ENCODE peak calls at places on chromosomes 3 and 15, in ten cellular contexts. One of them, this sample, is unnamed.

GRCh38 chr3:52291508-52292181 is 4.0 kb downstream of the GLYCTK start:
- DNase-seq in neural progenitor cell: peak; percentile 67
- DNase-seq in GM23248: peak; percentile 38
- DNase-seq in adrenal gland: peak; percentile 55
- DNase-seq in SK-N-SH: peak; percentile 80
- DNase-seq in ovary: peak; percentile 59
- DNase-seq in heart left ventricle: no peak
- DNase-seq in neuronal stem cell: no peak
- DNase-seq in cardiac muscle cell: no peak
- DNase-seq in lower lobe of right lung: peak; percentile 32
- DNase-seq in this sample: no peak

GRCh38 chr15:46277994-46278885 is 643.4 kb downstream of the SQOR start:
- DNase-seq in cardiac muscle cell: no peak
- DNase-seq in lower lobe of right lung: no peak
- DNase-seq in ovary: no peak
- DNase-seq in adrenal gland: no peak
- DNase-seq in neural progenitor cell: peak; percentile 21
- DNase-seq in SK-N-SH: peak; percentile 36
- DNase-seq in heart left ventricle: no peak
- DNase-seq in neuronal stem cell: no peak
- DNase-seq in GM23248: no peak
- DNase-seq in this sample: no peak

GRCh38 chr3:188706599-188706998 is 465.2 kb upstream of the TPRG1 start:
- DNase-seq in SK-N-SH: no peak
- DNase-seq in GM23248: peak; percentile 38
- DNase-seq in neuronal stem cell: no peak
- DNase-seq in neural progenitor cell: no peak
- DNase-seq in cardiac muscle cell: no peak
- DNase-seq in heart left ventricle: no peak
- DNase-seq in lower lobe of right lung: no peak
- DNase-seq in ovary: no peak
- DNase-seq in adrenal gland: no peak
- DNase-seq in this sample: no peak

GRCh38 chr3:44661189-44661588 is 12.7 kb downstream of the ZNF35 start:
- DNase-seq in ovary: no peak
- DNase-seq in heart left ventricle: no peak
- DNase-seq in neural progenitor cell: no peak
- DNase-seq in adrenal gland: no peak
- DNase-seq in cardiac muscle cell: no peak
- DNase-seq in neuronal stem cell: no peak
- DNase-seq in lower lobe of right lung: no peak
- DNase-seq in SK-N-SH: no peak
- DNase-seq in GM23248: no peak
- DNase-seq in this sample: no peak

GRCh38 chr15:100726426-100727190 is 124.2 kb downstream of the ASB7 start:
- DNase-seq in ovary: no peak
- DNase-seq in GM23248: peak; percentile 44
- DNase-seq in adrenal gland: no peak
- DNase-seq in lower lobe of right lung: no peak
- DNase-seq in heart left ventricle: no peak
- DNase-seq in cardiac muscle cell: peak; percentile 63
- DNase-seq in neuronal stem cell: no peak
- DNase-seq in neural progenitor cell: no peak
- DNase-seq in SK-N-SH: peak; percentile 1
- DNase-seq in this sample: no peak

GRCh38 chr15:22902578-22902977 is 64.1 kb downstream of the NIPA2 start:
- DNase-seq in GM23248: no peak
- DNase-seq in neural progenitor cell: no peak
- DNase-seq in adrenal gland: no peak
- DNase-seq in SK-N-SH: no peak
- DNase-seq in neuronal stem cell: no peak
- DNase-seq in cardiac muscle cell: no peak
- DNase-seq in ovary: no peak
- DNase-seq in lower lobe of right lung: no peak
- DNase-seq in heart left ventricle: no peak
- DNase-seq in this sample: no peak

GRCh38 chr15:77632760-77633133 is at the start of gene LINGO1:
- DNase-seq in GM23248: peak; percentile 50
- DNase-seq in cardiac muscle cell: peak; percentile 41
- DNase-seq in ovary: peak; percentile 42
- DNase-seq in neural progenitor cell: peak; percentile 86
- DNase-seq in heart left ventricle: peak; percentile 48
- DNase-seq in neuronal stem cell: peak; percentile 35
- DNase-seq in adrenal gland: no peak
- DNase-seq in lower lobe of right lung: no peak
- DNase-seq in SK-N-SH: no peak
- DNase-seq in this sample: no peak

GRCh38 chr15:37361621-37362020 is 261.3 kb upstream of the MEIS2 start:
- DNase-seq in adrenal gland: no peak
- DNase-seq in neural progenitor cell: no peak
- DNase-seq in GM23248: no peak
- DNase-seq in cardiac muscle cell: no peak
- DNase-seq in ovary: no peak
- DNase-seq in SK-N-SH: peak; percentile 21
- DNase-seq in neuronal stem cell: no peak
- DNase-seq in heart left ventricle: no peak
- DNase-seq in lower lobe of right lung: no peak
- DNase-seq in this sample: no peak

GRCh38 chr15:74799255-74799842 is 13.3 kb upstream of the LMAN1L start:
- DNase-seq in SK-N-SH: no peak
- DNase-seq in cardiac muscle cell: no peak
- DNase-seq in adrenal gland: no peak
- DNase-seq in neural progenitor cell: no peak
- DNase-seq in ovary: no peak
- DNase-seq in neuronal stem cell: no peak
- DNase-seq in GM23248: no peak
- DNase-seq in lower lobe of right lung: no peak
- DNase-seq in heart left ventricle: no peak
- DNase-seq in this sample: no peak

GRCh38 chr15:74800559-74801094 is 12.0 kb upstream of the LMAN1L start:
- DNase-seq in neuronal stem cell: no peak
- DNase-seq in adrenal gland: no peak
- DNase-seq in SK-N-SH: no peak
- DNase-seq in ovary: no peak
- DNase-seq in heart left ventricle: no peak
- DNase-seq in neural progenitor cell: no peak
- DNase-seq in cardiac muscle cell: no peak
- DNase-seq in lower lobe of right lung: peak; percentile 64
- DNase-seq in GM23248: no peak
- DNase-seq in this sample: no peak

GRCh38 chr15:74801311-74801997 is 11.2 kb upstream of the LMAN1L start:
- DNase-seq in adrenal gland: no peak
- DNase-seq in SK-N-SH: no peak
- DNase-seq in neuronal stem cell: no peak
- DNase-seq in GM23248: no peak
- DNase-seq in heart left ventricle: no peak
- DNase-seq in ovary: no peak
- DNase-seq in cardiac muscle cell: no peak
- DNase-seq in lower lobe of right lung: no peak
- DNase-seq in neural progenitor cell: no peak
- DNase-seq in this sample: no peak

GRCh38 chr15:74798388-74799254 is 14.0 kb upstream of the LMAN1L start:
- DNase-seq in adrenal gland: no peak
- DNase-seq in neuronal stem cell: no peak
- DNase-seq in heart left ventricle: no peak
- DNase-seq in cardiac muscle cell: no peak
- DNase-seq in neural progenitor cell: no peak
- DNase-seq in SK-N-SH: no peak
- DNase-seq in ovary: no peak
- DNase-seq in GM23248: no peak
- DNase-seq in lower lobe of right lung: no peak
- DNase-seq in this sample: peak; percentile 51

DNA sequence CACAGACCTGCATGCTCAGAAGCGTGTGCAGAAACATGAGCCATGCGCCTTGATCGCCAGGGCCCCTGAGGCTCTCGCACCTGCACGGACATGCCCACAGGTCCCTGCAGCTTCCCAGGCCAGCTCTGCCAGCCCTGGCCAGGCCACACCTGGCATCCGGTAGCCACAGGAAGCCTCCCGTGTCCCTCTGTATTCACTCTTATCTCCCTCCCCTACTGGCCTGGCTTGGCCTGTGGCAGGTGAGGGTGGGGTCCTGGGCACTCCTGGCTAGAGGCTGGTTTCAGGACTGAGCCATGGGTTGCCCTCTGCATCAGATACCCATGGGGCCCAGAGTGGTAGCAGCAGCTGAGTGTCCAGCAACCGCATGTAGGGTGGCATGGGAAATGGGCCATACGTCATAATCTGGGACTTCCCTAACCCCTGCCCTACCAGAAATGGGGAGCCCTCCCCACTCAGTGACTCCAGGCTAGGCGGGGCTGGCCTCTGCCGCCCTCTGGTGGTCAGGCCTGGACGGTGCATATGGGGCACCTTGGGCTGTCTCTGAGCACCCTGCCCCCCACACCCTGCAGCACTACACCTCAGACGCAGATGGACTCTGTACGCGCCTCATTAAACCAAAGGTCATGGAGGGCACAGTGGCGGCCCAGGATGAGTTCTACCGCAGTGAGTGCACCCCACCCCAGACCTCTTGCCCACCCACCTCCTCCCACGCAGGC is 12.6 kb upstream of the LMAN1L start:
- DNase-seq in SK-N-SH: peak; percentile 94
- DNase-seq in adrenal gland: peak; percentile 80
- DNase-seq in GM23248: peak; percentile 70
- DNase-seq in cardiac muscle cell: peak; percentile 60
- DNase-seq in neuronal stem cell: no peak
- DNase-seq in neural progenitor cell: peak; percentile 68
- DNase-seq in heart left ventricle: peak; percentile 79
- DNase-seq in lower lobe of right lung: peak; percentile 90
- DNase-seq in ovary: peak; percentile 75
- DNase-seq in this sample: peak; percentile 90
- H3K4me1 ChIP-seq in SK-N-SH: no peaks in the 10 kb centered on the region
- H3K4me1 ChIP-seq in adrenal gland: no peaks in the 10 kb centered on the region
- H3K4me1 ChIP-seq in GM23248: no peaks in the 10 kb centered on the region
- H3K4me1 ChIP-seq in cardiac muscle cell: no peaks in the 10 kb centered on the region
- H3K4me1 ChIP-seq in neuronal stem cell: no peaks in the 10 kb centered on the region
- H3K4me1 ChIP-seq in neural progenitor cell: no peaks in the 10 kb centered on the region
- H3K4me1 ChIP-seq in heart left ventricle: peaks cover 50% of the 10 kb centered on the region
- H3K4me1 ChIP-seq in lower lobe of right lung: peaks cover 22% of the 10 kb centered on the region
- H3K4me1 ChIP-seq in ovary: no peaks in the 10 kb centered on the region
- H3K4me1 ChIP-seq in this sample: peaks cover 21% of the 10 kb centered on the region

DNA sequence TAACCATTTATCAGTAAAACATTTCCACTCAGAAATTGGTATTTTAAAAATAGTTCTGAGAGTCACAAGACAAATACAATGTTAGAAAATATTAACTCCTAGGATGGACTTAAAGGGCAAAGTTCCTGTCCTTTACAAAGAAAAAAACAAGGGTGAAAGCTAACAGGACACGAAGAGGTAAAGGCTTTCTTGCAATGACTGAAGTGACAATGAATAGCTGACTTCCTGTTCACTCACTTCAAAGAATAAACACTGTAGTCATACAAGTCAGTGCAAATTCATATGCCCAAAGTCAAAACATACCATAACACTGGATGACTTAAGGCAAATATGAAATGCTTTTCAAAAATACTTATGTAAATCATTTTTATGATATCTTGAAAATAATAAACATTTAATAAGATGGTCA is 1389.8 kb upstream of the ALCAM start:
- DNase-seq in adrenal gland: no peak
- DNase-seq in neural progenitor cell: no peak
- DNase-seq in ovary: no peak
- DNase-seq in GM23248: no peak
- DNase-seq in lower lobe of right lung: no peak
- DNase-seq in SK-N-SH: no peak
- DNase-seq in cardiac muscle cell: no peak
- DNase-seq in neuronal stem cell: no peak
- DNase-seq in heart left ventricle: no peak
- DNase-seq in this sample: no peak
- H3K27ac ChIP-seq in adrenal gland: no peak overlapping the region
- H3K27ac ChIP-seq in neural progenitor cell: no peak overlapping the region
- H3K27ac ChIP-seq in ovary: no peak overlapping the region
- H3K27ac ChIP-seq in GM23248: no peak overlapping the region
- H3K27ac ChIP-seq in lower lobe of right lung: no peak overlapping the region
- H3K27ac ChIP-seq in SK-N-SH: no peak overlapping the region
- H3K27ac ChIP-seq in cardiac muscle cell: no peak overlapping the region
- H3K27ac ChIP-seq in neuronal stem cell: no peak overlapping the region
- H3K27ac ChIP-seq in heart left ventricle: no peak overlapping the region
- H3K27ac ChIP-seq in this sample: no peak overlapping the region

GRCh38 chr3:37183976-37184375 is 9.6 kb upstream of the LRRFIP2 start:
- DNase-seq in heart left ventricle: no peak
- DNase-seq in adrenal gland: no peak
- DNase-seq in SK-N-SH: no peak
- DNase-seq in ovary: no peak
- DNase-seq in lower lobe of right lung: no peak
- DNase-seq in neuronal stem cell: no peak
- DNase-seq in cardiac muscle cell: peak; percentile 21
- DNase-seq in GM23248: peak; percentile 80
- DNase-seq in neural progenitor cell: no peak
- DNase-seq in this sample: no peak

GRCh38 chr3:37179144-37179967 is 5.0 kb upstream of the LRRFIP2 start:
- DNase-seq in heart left ventricle: no peak
- DNase-seq in SK-N-SH: no peak
- DNase-seq in lower lobe of right lung: no peak
- DNase-seq in neuronal stem cell: no peak
- DNase-seq in GM23248: peak; percentile 20
- DNase-seq in cardiac muscle cell: no peak
- DNase-seq in neural progenitor cell: no peak
- DNase-seq in adrenal gland: no peak
- DNase-seq in ovary: no peak
- DNase-seq in this sample: no peak

GRCh38 chr3:37182816-37183215 is 8.4 kb upstream of the LRRFIP2 start:
- DNase-seq in ovary: no peak
- DNase-seq in heart left ventricle: no peak
- DNase-seq in adrenal gland: no peak
- DNase-seq in SK-N-SH: no peak
- DNase-seq in lower lobe of right lung: no peak
- DNase-seq in neuronal stem cell: no peak
- DNase-seq in neural progenitor cell: no peak
- DNase-seq in cardiac muscle cell: no peak
- DNase-seq in GM23248: no peak
- DNase-seq in this sample: no peak

GRCh38 chr3:37183375-37183831 is 9.0 kb upstream of the LRRFIP2 start:
- DNase-seq in GM23248: peak; percentile 97
- DNase-seq in lower lobe of right lung: no peak
- DNase-seq in adrenal gland: no peak
- DNase-seq in heart left ventricle: no peak
- DNase-seq in neuronal stem cell: no peak
- DNase-seq in cardiac muscle cell: peak; percentile 94
- DNase-seq in SK-N-SH: no peak
- DNase-seq in ovary: no peak
- DNase-seq in neural progenitor cell: no peak
- DNase-seq in this sample: no peak

DNA sequence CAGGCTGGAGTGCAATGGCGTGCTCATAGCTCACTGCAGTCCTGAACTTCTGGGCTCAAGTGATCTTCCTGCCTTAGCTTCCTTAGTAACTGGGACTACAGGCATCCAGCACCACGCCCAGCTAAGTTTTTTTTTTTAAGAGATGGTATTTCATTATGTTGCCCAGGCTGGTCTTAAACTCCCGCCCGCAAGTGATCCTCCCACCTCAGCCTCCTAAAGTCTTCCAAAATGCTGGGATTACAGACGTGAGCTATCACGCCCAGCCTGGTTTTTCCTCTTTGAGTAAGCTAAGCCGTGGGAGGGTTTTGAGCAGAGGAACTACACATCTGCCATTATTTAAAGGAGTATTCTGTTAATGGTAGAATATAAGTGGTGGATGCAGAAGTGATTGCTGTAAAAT is 7.4 kb upstream of the LRRFIP2 start:
- DNase-seq in lower lobe of right lung: no peak
- DNase-seq in ovary: no peak
- DNase-seq in SK-N-SH: no peak
- DNase-seq in cardiac muscle cell: peak; percentile 43
- DNase-seq in adrenal gland: no peak
- DNase-seq in GM23248: peak; percentile 89
- DNase-seq in heart left ventricle: no peak
- DNase-seq in neural progenitor cell: no peak
- DNase-seq in neuronal stem cell: no peak
- DNase-seq in this sample: no peak
- H3K4me1 ChIP-seq in lower lobe of right lung: peaks cover 40% of the 10 kb centered on the region
- H3K4me1 ChIP-seq in ovary: peaks cover 9% of the 10 kb centered on the region
- H3K4me1 ChIP-seq in SK-N-SH: peaks cover 8% of the 10 kb centered on the region
- H3K4me1 ChIP-seq in cardiac muscle cell: no peaks in the 10 kb centered on the region
- H3K4me1 ChIP-seq in adrenal gland: peaks cover 44% of the 10 kb centered on the region
- H3K4me1 ChIP-seq in GM23248: peaks cover 54% of the 10 kb centered on the region
- H3K4me1 ChIP-seq in heart left ventricle: peaks cover 43% of the 10 kb centered on the region
- H3K4me1 ChIP-seq in neural progenitor cell: peaks cover 7% of the 10 kb centered on the region
- H3K4me1 ChIP-seq in neuronal stem cell: peaks cover 2% of the 10 kb centered on the region
- H3K4me1 ChIP-seq in this sample: peaks cover 58% of the 10 kb centered on the region

GRCh38 chr3:114624676-114625181 is 330.9 kb downstream of the TIGIT start:
- DNase-seq in lower lobe of right lung: peak; percentile 71
- DNase-seq in SK-N-SH: peak; percentile 4
- DNase-seq in ovary: peak; percentile 91
- DNase-seq in neural progenitor cell: no peak
- DNase-seq in adrenal gland: peak; percentile 96
- DNase-seq in cardiac muscle cell: peak; percentile 97
- DNase-seq in GM23248: peak; percentile 98
- DNase-seq in neuronal stem cell: no peak
- DNase-seq in heart left ventricle: peak; percentile 91
- DNase-seq in this sample: peak; percentile 98

GRCh38 chr3:114624047-114624445 is 330.2 kb downstream of the TIGIT start:
- DNase-seq in cardiac muscle cell: peak; percentile 77
- DNase-seq in lower lobe of right lung: no peak
- DNase-seq in heart left ventricle: peak; percentile 65
- DNase-seq in ovary: peak; percentile 54
- DNase-seq in neuronal stem cell: no peak
- DNase-seq in adrenal gland: peak; percentile 55
- DNase-seq in SK-N-SH: no peak
- DNase-seq in GM23248: peak; percentile 69
- DNase-seq in neural progenitor cell: no peak
- DNase-seq in this sample: peak; percentile 74

GRCh38 chr3:114626751-114627150 is 332.9 kb downstream of the TIGIT start:
- DNase-seq in neural progenitor cell: no peak
- DNase-seq in lower lobe of right lung: no peak
- DNase-seq in cardiac muscle cell: peak; percentile 12
- DNase-seq in neuronal stem cell: no peak
- DNase-seq in heart left ventricle: no peak
- DNase-seq in ovary: no peak
- DNase-seq in SK-N-SH: no peak
- DNase-seq in GM23248: peak; percentile 33
- DNase-seq in adrenal gland: no peak
- DNase-seq in this sample: no peak

GRCh38 chr3:114623420-114624046 is 329.7 kb downstream of the TIGIT start:
- DNase-seq in SK-N-SH: no peak
- DNase-seq in adrenal gland: no peak
- DNase-seq in neuronal stem cell: no peak
- DNase-seq in ovary: no peak
- DNase-seq in heart left ventricle: peak; percentile 22
- DNase-seq in cardiac muscle cell: peak; percentile 5
- DNase-seq in GM23248: peak; percentile 48
- DNase-seq in neural progenitor cell: no peak
- DNase-seq in lower lobe of right lung: no peak
- DNase-seq in this sample: no peak

GRCh38 chr3:114627760-114628159 is 333.9 kb downstream of the TIGIT start:
- DNase-seq in SK-N-SH: no peak
- DNase-seq in adrenal gland: peak; percentile 51
- DNase-seq in ovary: no peak
- DNase-seq in lower lobe of right lung: no peak
- DNase-seq in neural progenitor cell: no peak
- DNase-seq in heart left ventricle: no peak
- DNase-seq in cardiac muscle cell: peak; percentile 87
- DNase-seq in neuronal stem cell: no peak
- DNase-seq in GM23248: peak; percentile 81
- DNase-seq in this sample: peak; percentile 46
- H3K27ac ChIP-seq in SK-N-SH: no peak overlapping the region
- H3K27ac ChIP-seq in adrenal gland: peak overlapping the region; percentile 63
- H3K27ac ChIP-seq in ovary: no peak overlapping the region
- H3K27ac ChIP-seq in lower lobe of right lung: no peak overlapping the region
- H3K27ac ChIP-seq in neural progenitor cell: no peak overlapping the region
- H3K27ac ChIP-seq in heart left ventricle: peak overlapping the region; percentile 97
- H3K27ac ChIP-seq in cardiac muscle cell: no peak overlapping the region
- H3K27ac ChIP-seq in neuronal stem cell: no peak overlapping the region
- H3K27ac ChIP-seq in GM23248: peak overlapping the region; percentile 98
- H3K27ac ChIP-seq in this sample: peak overlapping the region; percentile 96

This sample was measured in psoas muscle.